ENCODE peak calls at places on chromosomes 3 and 15, in five cellular contexts. A is H1, J is HepG2, X is HEK293T, N is GM12878. O is an unnamed sample.

GRCh38 chr3:132749786-132750185 is 27.6 kb upstream of the NPHP3 start:
- DNase-seq in A (no peak), J (no peak), X (no peak), N (no peak), O (no peak)

GRCh38 chr3:15339786-15340215 is 7.4 kb upstream of the SH3BP5 start:
- DNase-seq in A (no peak), J (no peak), X (no peak), N (no peak), O (no peak)

GRCh38 chr15:98085003-98085639 is 124.6 kb downstream of the ARRDC4 start:
- DNase-seq in A (no peak), J (peak), X (peak), N (no peak), O (peak)

GRCh38 chr3:50302095-50303037 is 1.0 kb downstream of the HYAL1 start:
- DNase-seq in A (no peak), J (no peak), X (no peak), N (no peak), O (no peak)

GRCh38 chr15:69718916-69719315 is 266.3 kb downstream of the RPLP1 start:
- DNase-seq in A (no peak), J (no peak), X (no peak), N (no peak), O (no peak)

GRCh38 chr3:71547254-71548198 is 36.0 kb downstream of the FOXP1 start:
- DNase-seq in A (no peak), J (peak), X (no peak), N (no peak), O (no peak)

GRCh38 chr15:48720646-48721045 is 75.1 kb upstream of the FBN1 start:
- DNase-seq in A (no peak), J (no peak), X (no peak), N (no peak), O (no peak)

GRCh38 chr15:45732544-45733130 is 97.8 kb downstream of the SQOR start:
- DNase-seq in A (no peak), J (no peak), X (no peak), N (no peak), O (no peak)

GRCh38 chr3:50388021-50388719 is 28.8 kb upstream of the TMEM115 start:
- DNase-seq in A (peak), J (no peak), X (peak), N (no peak), O (no peak)

GRCh38 chr3:138289701-138290100 is 40.0 kb downstream of the NME9 start:
- DNase-seq in A (no peak), J (no peak), X (no peak), N (no peak), O (no peak)

GRCh38 chr3:65995030-65995429 is 43.7 kb downstream of the MAGI1 start:
- DNase-seq in A (no peak), J (no peak), X (no peak), N (no peak), O (no peak)

GRCh38 chr15:101439920-101440319 is 49.6 kb downstream of the PCSK6 start:
- DNase-seq in A (no peak), J (no peak), X (no peak), N (no peak), O (no peak)

GRCh38 chr15:93261845-93262244 is 172.8 kb upstream of the RGMA start:
- DNase-seq in A (no peak), J (no peak), X (no peak), N (no peak), O (no peak)

GRCh38 chr3:67897686-67898336 is 243.4 kb upstream of the SUCLG2 start:
- DNase-seq in A (no peak), J (no peak), X (no peak), N (no peak), O (no peak)

GRCh38 chr15:35822153-35822552 is 276.2 kb upstream of the DPH6 start:
- DNase-seq in A (no peak), J (no peak), X (no peak), N (no peak), O (no peak)

GRCh38 chr15:86615816-86616215 is 536.1 kb downstream of the AGBL1 start:
- DNase-seq in A (no peak), J (no peak), X (no peak), N (no peak), O (no peak)

GRCh38 chr3:108472011-108472591 is 38.3 kb downstream of the MYH15 start:
- DNase-seq in A (no peak), J (no peak), X (no peak), N (no peak), O (no peak)

GRCh38 chr3:160170409-160171370 is 54.5 kb upstream of the C3orf80 start:
- DNase-seq in A (no peak), J (no peak), X (no peak), N (no peak), O (no peak)

GRCh38 chr15:101173233-101174119 is 78.4 kb downstream of the CHSY1 start:
- DNase-seq in A (no peak), J (no peak), X (no peak), N (no peak), O (no peak)

GRCh38 chr3:129119365-129120100 is 2.1 kb downstream of the RAB43 start:
- DNase-seq in A (no peak), J (peak), X (no peak), N (no peak), O (no peak)

GRCh38 chr15:65856821-65857455 is 12.4 kb upstream of the RAB11A start:
- DNase-seq in A (peak), J (peak), X (peak), N (no peak), O (peak)

GRCh38 chr3:31455524-31455923 is 77.2 kb upstream of the STT3B start:
- DNase-seq in A (no peak), J (no peak), X (no peak), N (no peak), O (no peak)

GRCh38 chr15:84079885-84080777 is 155.4 kb upstream of the GOLGA6L4 start:
- DNase-seq in A (peak), J (no peak), X (peak), N (no peak), O (peak)
- TF ChIP-seq SUZ12 in A (peak), J (no peak), X (no peak), N (peak), O (no peak)

DNA sequence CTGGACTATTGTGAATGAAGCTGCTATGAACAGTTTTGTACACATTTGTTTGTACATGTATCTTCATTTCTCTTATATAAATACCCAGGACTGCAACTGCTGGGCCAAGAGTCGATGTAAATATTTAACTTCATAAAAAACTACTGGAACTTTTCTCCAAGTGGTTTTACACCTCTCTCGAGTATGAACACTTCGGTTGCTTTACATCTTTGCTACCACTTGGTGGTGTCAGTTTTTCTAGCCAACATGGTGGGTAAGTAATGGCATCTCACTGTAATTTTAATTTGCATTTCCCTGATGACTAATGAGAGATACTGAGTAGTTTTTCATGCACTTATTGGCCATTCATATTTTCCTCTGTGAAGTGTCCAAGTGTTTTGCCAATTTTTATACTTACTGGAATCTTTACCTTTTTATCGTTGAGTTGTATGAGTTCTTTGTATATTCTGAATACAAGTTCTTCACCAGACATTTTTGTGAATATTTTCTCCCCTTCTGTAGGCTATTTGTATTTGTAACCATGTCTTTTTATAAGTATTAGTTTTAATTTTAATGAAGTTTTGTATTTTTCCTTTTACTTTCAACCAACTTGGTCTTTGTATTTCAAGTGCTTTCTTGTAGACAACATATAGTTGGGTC is 44.4 kb downstream of the PCOLCE2 start:
- DNase-seq in A (no peak), J (peak), X (peak), N (no peak), O (no peak)
- TF ChIP-seq SUZ12 in A (no peak), J (no peak), X (no peak), N (no peak), O (no peak)

DNA sequence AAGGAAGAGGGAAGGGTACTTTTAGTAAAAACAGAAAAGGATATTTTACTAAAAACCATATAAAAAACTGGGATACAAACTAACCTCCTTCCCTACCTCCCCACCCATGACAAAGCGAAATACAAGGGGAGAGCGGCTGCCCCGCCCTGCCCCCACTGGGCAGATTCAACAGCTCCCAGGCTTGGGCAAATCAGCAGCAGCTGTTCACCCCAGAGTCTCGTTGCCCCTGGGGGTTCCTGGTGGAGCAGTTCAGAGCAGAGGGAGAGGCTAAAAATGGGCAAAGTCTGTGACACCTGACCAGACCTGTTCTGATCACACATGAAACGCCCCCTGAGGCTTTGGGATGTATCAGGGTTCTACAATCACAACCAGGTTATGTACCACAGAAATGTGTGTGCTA is 2.5 kb upstream of the ETFA start:
- DNase-seq in A (no peak), J (no peak), X (no peak), N (no peak), O (no peak)
- TF ChIP-seq SUZ12 in A (no peak), J (no peak), X (no peak), N (no peak), O (no peak)

GRCh38 chr15:78242128-78242527 is 7.8 kb upstream of the ACSBG1 start:
- DNase-seq in A (peak), J (peak), X (peak), N (no peak), O (no peak)

GRCh38 chr15:78241017-78241416 is 6.7 kb upstream of the ACSBG1 start:
- DNase-seq in A (peak), J (peak), X (peak), N (no peak), O (peak)

GRCh38 chr15:78243491-78243941 is 9.2 kb upstream of the ACSBG1 start:
- DNase-seq in A (peak), J (no peak), X (no peak), N (no peak), O (peak)

GRCh38 chr15:78244101-78244500 is 9.7 kb upstream of the ACSBG1 start:
- DNase-seq in A (no peak), J (peak), X (no peak), N (no peak), O (no peak)

GRCh38 chr15:78243076-78243475 is 8.7 kb upstream of the ACSBG1 start:
- DNase-seq in A (no peak), J (no peak), X (no peak), N (no peak), O (no peak)
- TF ChIP-seq SUZ12 in A (no peak), J (no peak), X (no peak), N (no peak), O (no peak)

O was measured in NT2/D1.